ENCODE peak calls at places on chromosomes 4 and X, in six cellular contexts. D, R, T, O, I and W are unnamed samples.

GRCh38 chr4:113478032-113478431 is 283.5 kb downstream of the CAMK2D start:
- DNase-seq in D (no peak), R (no peak), T (no peak), O (no peak), I (no peak), W (no peak)

GRCh38 chr4:5711479-5712184 is 631 bp downstream of the EVC start:
- DNase-seq in D (no peak), R (no peak), T (peak), O (peak), I (no peak), W (peak)

GRCh38 chr4:126267689-126268088 is 952.9 kb downstream of the FAT4 start:
- DNase-seq in D (no peak), R (no peak), T (peak), O (peak), I (no peak), W (peak)

GRCh38 chr4:140052050-140052449 is 101.9 kb downstream of the MAML3 start:
- DNase-seq in D (no peak), R (peak), T (peak), O (peak), I (no peak), W (peak)

GRCh38 chr4:125432078-125432477 is 117.3 kb downstream of the FAT4 start:
- DNase-seq in D (no peak), R (no peak), T (peak), O (peak), I (no peak), W (peak)

GRCh38 chr4:169348541-169348940 is 77.8 kb upstream of the SH3RF1 start:
- DNase-seq in D (no peak), R (no peak), T (no peak), O (no peak), I (no peak), W (no peak)

GRCh38 chrX:9436812-9437211 is 28.0 kb upstream of the TBL1X start:
- DNase-seq in D (no peak), R (no peak), T (no peak), O (no peak), I (no peak), W (no peak)

GRCh38 chrX:13717697-13718483 is 16.5 kb downstream of the TRAPPC2 start:
- DNase-seq in D (no peak), R (no peak), T (peak), O (peak), I (no peak), W (peak)

GRCh38 chr4:107094332-107094731 is 58.2 kb upstream of the DKK2 start:
- DNase-seq in D (peak), R (no peak), T (peak), O (peak), I (peak), W (peak)

GRCh38 chr4:182325848-182326255 is 82.7 kb downstream of the TENM3 start:
- DNase-seq in D (no peak), R (no peak), T (no peak), O (no peak), I (no peak), W (no peak)